ENCODE peak calls at places on chromosome 18, in seven cellular contexts. I, L, D, U, V, O and G are unnamed samples.

GRCh38 chr18:31954349-31954748 is 11.4 kb upstream of the TRAPPC8 start:
- DNase-seq in V (no peak), I (no peak), D (no peak), O (peak; percentile 79), U (no peak), L (peak; percentile 42), G (no peak)

GRCh38 chr18:44510376-44510775 is 170.3 kb upstream of the SETBP1 start:
- DNase-seq in O (no peak), D (no peak), U (no peak), L (no peak), V (no peak), I (no peak), G (peak; percentile 65)

GRCh38 chr18:10182009-10182624 is 268.3 kb downstream of the VAPA start:
- DNase-seq in U (no peak), O (no peak), L (no peak), I (no peak), V (no peak), D (no peak), G (no peak)

GRCh38 chr18:73461038-73461779 is 593.4 kb upstream of the NETO1 start:
- DNase-seq in O (no peak), I (no peak), L (no peak), U (no peak), D (no peak), V (no peak), G (no peak)

GRCh38 chr18:58180738-58181353 is 136.8 kb downstream of the NEDD4L start:
- DNase-seq in O (peak; percentile 37), U (peak; percentile 38), D (peak; percentile 72), V (no peak), I (peak; percentile 62), L (peak; percentile 41), G (peak; percentile 67)

GRCh38 chr18:11279461-11279860 is 130.1 kb upstream of the PIEZO2 start:
- DNase-seq in L (no peak), O (no peak), U (no peak), I (no peak), D (no peak), V (no peak), G (no peak)

GRCh38 chr18:67513285-67513684 is 3.2 kb downstream of the DSEL start:
- DNase-seq in L (peak; percentile 24), I (no peak), D (no peak), U (no peak), O (peak; percentile 3), V (no peak), G (peak; percentile 2)

GRCh38 chr18:12317664-12318333 is 9.8 kb downstream of the TUBB6 start:
- DNase-seq in U (peak; percentile 50), L (peak; percentile 33), O (no peak), I (no peak), D (no peak), V (no peak), G (no peak)

GRCh38 chr18:28365406-28365805 is 188.5 kb upstream of the CDH2 start:
- DNase-seq in V (no peak), L (no peak), D (no peak), I (no peak), O (no peak), U (no peak), G (peak; percentile 40)

GRCh38 chr18:27124196-27124595 is 60.9 kb downstream of the CHST9 start:
- DNase-seq in O (no peak), U (no peak), D (no peak), V (no peak), I (no peak), L (no peak), G (no peak)

GRCh38 chr18:26708814-26709717 is 156.4 kb downstream of the AQP4 start:
- DNase-seq in V (no peak), I (no peak), L (no peak), D (no peak), O (no peak), U (peak; percentile 80), G (no peak)

GRCh38 chr18:47263828-47264314 is 12.4 kb upstream of the SKOR2 start:
- DNase-seq in L (no peak), V (no peak), D (peak; percentile 45), O (no peak), I (no peak), U (no peak), G (no peak)

GRCh38 chr18:52422985-52423601 is 83.1 kb downstream of the DCC start:
- DNase-seq in I (no peak), O (no peak), U (peak; percentile 4), V (no peak), L (peak; percentile 19), D (no peak), G (no peak)

GRCh38 chr18:57846258-57846657 is 43.1 kb upstream of the ATP8B1 start:
- DNase-seq in V (peak; percentile 26), O (no peak), D (no peak), L (peak; percentile 62), U (no peak), I (peak; percentile 83), G (peak; percentile 87)

GRCh38 chr18:68024716-68025115 is 508.2 kb upstream of the DSEL start:
- DNase-seq in I (no peak), D (no peak), O (no peak), U (no peak), V (no peak), L (no peak), G (no peak)

GRCh38 chr18:649341-649740 is 8.1 kb upstream of the TYMS start:
- DNase-seq in L (peak; percentile 34), I (no peak), U (no peak), V (no peak), O (peak; percentile 35), D (no peak), G (no peak)

GRCh38 chr18:48922801-48923730 is 27.7 kb downstream of the SMAD7 start:
- DNase-seq in V (no peak), I (peak; percentile 71), O (no peak), D (peak; percentile 30), U (peak; percentile 80), L (no peak), G (peak; percentile 52)

GRCh38 chr18:55084546-55084945 is 125.3 kb upstream of the CCDC68 start:
- DNase-seq in O (no peak), U (no peak), L (no peak), V (no peak), D (no peak), I (no peak), G (no peak)

DNA sequence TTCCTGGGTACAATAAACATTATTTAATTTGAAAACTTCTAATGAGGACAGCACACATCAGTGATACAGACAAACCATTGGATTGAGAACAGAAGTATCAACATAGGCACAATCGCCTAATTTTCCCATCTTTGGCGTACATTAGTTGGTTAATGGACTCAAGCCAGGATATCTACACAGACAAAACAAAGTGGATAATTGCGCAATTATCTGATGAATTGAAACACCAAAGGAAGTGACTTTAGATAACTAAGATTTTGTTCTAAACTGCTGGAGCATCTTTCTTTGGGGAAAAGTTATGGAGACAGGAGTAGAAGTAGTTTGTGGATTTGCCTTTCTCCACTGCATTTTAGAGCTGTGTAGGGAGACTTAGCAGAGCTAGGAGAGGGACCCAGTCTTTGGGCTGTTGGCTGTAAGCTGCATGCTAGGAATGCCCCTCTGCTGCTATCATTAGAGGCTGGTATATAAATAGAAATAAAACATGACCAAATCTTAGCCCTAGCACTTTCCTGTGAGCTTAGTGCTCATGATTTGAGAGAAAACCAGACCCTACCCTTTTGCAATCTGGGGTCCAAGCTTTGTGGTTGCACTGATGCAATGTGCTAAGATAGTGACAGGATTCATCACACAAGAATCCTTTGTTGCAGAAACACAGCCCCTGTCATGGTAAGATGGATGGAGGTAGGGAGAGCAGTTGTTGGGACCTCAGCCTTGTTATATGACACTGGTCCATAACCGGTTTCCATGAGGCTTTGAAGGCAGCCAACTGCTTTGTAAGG is 264.5 kb upstream of the PIK3C3 start:
- DNase-seq in V (no peak), I (no peak), D (no peak), O (no peak), U (no peak), L (no peak), G (no peak)
- TF ChIP-seq MAX in V (no peak), I (no peak), D (no peak), O (no peak), U (no peak), L (no peak), G (no peak)

DNA sequence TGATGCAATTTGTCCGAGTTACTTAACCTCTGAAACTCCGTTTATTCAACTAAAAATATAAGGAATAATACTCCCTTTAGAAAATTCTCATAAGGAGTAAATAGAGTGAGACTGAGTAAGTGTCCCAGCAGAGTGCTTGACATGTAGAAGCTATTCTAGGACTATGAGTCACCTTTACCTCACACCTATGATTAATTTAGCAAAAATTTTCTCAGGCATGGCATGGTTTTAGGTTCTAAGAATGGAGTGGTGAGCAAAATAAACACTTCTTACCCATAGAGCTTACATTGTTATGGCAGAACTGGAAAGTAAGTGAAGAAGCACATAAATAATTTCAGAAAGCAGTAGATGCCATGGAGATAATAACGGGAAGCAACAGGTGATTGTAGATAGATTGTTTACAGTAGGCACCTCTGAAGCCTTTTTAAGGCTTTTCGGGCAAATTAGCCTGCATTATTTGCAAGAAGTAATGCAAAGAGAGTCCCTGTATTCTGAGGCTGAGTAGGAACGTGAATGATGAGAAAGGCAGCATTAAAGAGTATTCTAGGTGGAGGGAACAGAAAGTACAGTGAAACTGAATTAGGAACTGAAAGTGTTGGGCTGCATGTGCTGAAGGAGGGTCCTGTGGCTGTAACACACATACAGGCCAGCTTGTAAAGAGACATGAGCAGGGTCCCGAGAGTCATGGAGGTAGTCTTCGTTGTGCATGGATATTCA is 209.2 kb downstream of the ZNF407 start:
- DNase-seq in U (no peak), L (peak; percentile 47), V (peak; percentile 77), I (no peak), O (peak; percentile 7), D (no peak), G (peak; percentile 66)
- TF ChIP-seq MAX in U (no peak), L (peak; percentile 23), V (peak; percentile 73), I (no peak), O (no peak), D (no peak), G (no peak)

DNA sequence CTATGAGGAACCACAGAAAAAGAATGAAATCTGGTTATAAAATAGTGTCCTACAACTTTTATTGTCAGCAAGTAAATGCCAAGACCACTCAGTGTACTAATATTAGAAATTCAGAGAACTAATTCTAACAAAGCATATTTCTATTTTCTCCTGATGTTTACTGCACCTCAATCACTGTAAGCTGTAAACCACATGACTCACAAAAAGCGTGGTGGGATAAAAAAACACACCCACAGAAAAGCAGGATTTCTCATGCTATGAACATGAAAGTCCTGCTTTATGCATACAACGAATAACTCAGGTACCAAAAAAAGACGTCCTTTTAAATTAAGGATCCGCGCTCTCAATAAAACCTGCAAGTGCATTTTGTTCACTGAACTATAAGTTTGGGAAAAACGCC is 797 bp downstream of the TXNL4A start:
- DNase-seq in D (no peak), U (no peak), O (no peak), I (no peak), L (no peak), V (no peak), G (no peak)
- TF ChIP-seq MAX in D (no peak), U (no peak), O (no peak), I (no peak), L (no peak), V (no peak), G (no peak)

DNA sequence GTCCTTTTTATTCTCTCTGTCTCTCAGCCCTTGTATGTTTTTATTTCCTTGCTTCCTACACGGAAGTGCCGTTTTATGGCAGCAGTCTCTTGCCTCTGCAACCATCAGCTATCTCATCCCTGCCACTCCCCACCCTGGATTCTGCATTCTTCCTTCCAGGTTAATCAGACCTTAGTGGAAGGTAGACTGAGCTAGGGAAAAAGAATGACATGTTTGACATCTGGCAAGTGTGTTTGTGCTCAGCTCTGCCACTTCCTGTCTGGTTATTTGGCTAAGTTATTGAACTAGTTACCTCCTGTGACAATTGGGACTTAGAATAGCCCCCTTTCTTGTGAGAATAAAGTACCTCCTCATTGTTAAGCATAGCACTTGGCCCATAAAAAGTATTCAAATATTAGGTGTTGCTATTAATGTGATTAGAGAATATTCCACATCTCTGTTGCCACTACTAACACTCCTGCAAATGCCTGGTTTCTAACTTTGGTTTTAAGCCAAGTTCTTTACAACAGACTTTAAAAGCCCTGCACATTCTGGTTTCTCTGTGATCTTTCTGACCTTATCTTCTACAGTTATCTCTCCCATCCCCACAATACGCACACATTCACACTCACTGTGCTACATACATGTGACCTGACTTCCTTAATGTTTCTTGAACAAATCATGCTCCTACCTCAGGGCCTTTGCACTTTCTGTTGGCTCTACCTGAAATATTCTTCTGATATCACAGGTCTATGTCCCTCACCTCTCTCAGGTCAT is 10.8 kb upstream of the MAPRE2 start:
- DNase-seq in L (no peak), I (no peak), O (no peak), U (no peak), D (no peak), V (no peak), G (no peak)
- TF ChIP-seq MAX in L (no peak), I (no peak), O (no peak), U (no peak), D (no peak), V (no peak), G (no peak)